ENCODE peak calls at places on chromosomes 2 and 18, in four cellular contexts. One of them, this sample, is unnamed.
A peak's percentile ranks its signal among the peaks of the same experiment; 100 is the strongest.

GRCh38 chr18:78814321-78814720 is 165.3 kb upstream of the SALL3 start:
- DNase-seq in anterior cingulate cortex: no peak
- DNase-seq in activated CD8-positive, alpha-beta memory T cell treated with anti-CD3 and anti-CD28 coated beads, Interleukin-2, amount 10 ng/mL, durations not matched to agents 7 days and 5 days: no peak
- DNase-seq in fibroblast of pulmonary artery: no peak
- DNase-seq in this sample: no peak

GRCh38 chr2:3639015-3639630 is 18.9 kb upstream of the ALLC start:
- DNase-seq in anterior cingulate cortex: no peak
- DNase-seq in activated CD8-positive, alpha-beta memory T cell treated with anti-CD3 and anti-CD28 coated beads, Interleukin-2, amount 10 ng/mL, durations not matched to agents 7 days and 5 days: peak; percentile 15
- DNase-seq in fibroblast of pulmonary artery: no peak
- DNase-seq in this sample: no peak

GRCh38 chr2:238127165-238128060 is 11.1 kb upstream of the KLHL30 start:
- DNase-seq in anterior cingulate cortex: no peak
- DNase-seq in activated CD8-positive, alpha-beta memory T cell treated with anti-CD3 and anti-CD28 coated beads, Interleukin-2, amount 10 ng/mL, durations not matched to agents 7 days and 5 days: no peak
- DNase-seq in fibroblast of pulmonary artery: peak; percentile 43
- DNase-seq in this sample: no peak

GRCh38 chr2:160913323-160913722 is 246.9 kb upstream of the TANK start:
- DNase-seq in anterior cingulate cortex: no peak
- DNase-seq in activated CD8-positive, alpha-beta memory T cell treated with anti-CD3 and anti-CD28 coated beads, Interleukin-2, amount 10 ng/mL, durations not matched to agents 7 days and 5 days: no peak
- DNase-seq in fibroblast of pulmonary artery: no peak
- DNase-seq in this sample: no peak

GRCh38 chr2:127479219-127479825 is 47.0 kb downstream of the IWS1 start:
- DNase-seq in anterior cingulate cortex: no peak
- DNase-seq in activated CD8-positive, alpha-beta memory T cell treated with anti-CD3 and anti-CD28 coated beads, Interleukin-2, amount 10 ng/mL, durations not matched to agents 7 days and 5 days: no peak
- DNase-seq in fibroblast of pulmonary artery: peak; percentile 82
- DNase-seq in this sample: peak; percentile 25

GRCh38 chr2:124610141-124610540 is 585.1 kb downstream of the CNTNAP5 start:
- DNase-seq in anterior cingulate cortex: no peak
- DNase-seq in activated CD8-positive, alpha-beta memory T cell treated with anti-CD3 and anti-CD28 coated beads, Interleukin-2, amount 10 ng/mL, durations not matched to agents 7 days and 5 days: no peak
- DNase-seq in fibroblast of pulmonary artery: no peak
- DNase-seq in this sample: no peak

GRCh38 chr2:219398721-219399333 is 11.1 kb upstream of the DNPEP start:
- DNase-seq in anterior cingulate cortex: no peak
- DNase-seq in activated CD8-positive, alpha-beta memory T cell treated with anti-CD3 and anti-CD28 coated beads, Interleukin-2, amount 10 ng/mL, durations not matched to agents 7 days and 5 days: no peak
- DNase-seq in fibroblast of pulmonary artery: no peak
- DNase-seq in this sample: no peak

GRCh38 chr2:28391564-28392296 is 928 bp upstream of the FOSL2 start:
- DNase-seq in anterior cingulate cortex: no peak
- DNase-seq in activated CD8-positive, alpha-beta memory T cell treated with anti-CD3 and anti-CD28 coated beads, Interleukin-2, amount 10 ng/mL, durations not matched to agents 7 days and 5 days: peak; percentile 91
- DNase-seq in fibroblast of pulmonary artery: peak; percentile 94
- DNase-seq in this sample: no peak

GRCh38 chr2:206776432-206776831 is 11.0 kb downstream of the FASTKD2 start:
- DNase-seq in anterior cingulate cortex: no peak
- DNase-seq in activated CD8-positive, alpha-beta memory T cell treated with anti-CD3 and anti-CD28 coated beads, Interleukin-2, amount 10 ng/mL, durations not matched to agents 7 days and 5 days: no peak
- DNase-seq in fibroblast of pulmonary artery: no peak
- DNase-seq in this sample: no peak